ENCODE peak calls at places on chromosomes 11 and 22, in six cellular contexts. T is GM13976, X is thoracic aorta, U is heart right ventricle, A is A549, B is brain microvascular endothelial cell. L is an unnamed sample.

GRCh38 chr11:2881076-2881973 is 4.2 kb downstream of the CDKN1C start:
- DNase-seq in X (no peak), T (no peak), A (no peak), U (no peak), B (no peak), L (no peak)

GRCh38 chr22:37054600-37055365 is 3.2 kb downstream of the KCTD17 start:
- DNase-seq in X (no peak), B (no peak), U (no peak), A (no peak), T (no peak), L (no peak)

GRCh38 chr11:2788751-2789140 is 89.0 kb upstream of the KCNQ1OT1 start:
- DNase-seq in T (no peak), B (no peak), U (no peak), X (no peak), A (no peak), L (peak; percentile 72)

GRCh38 chr11:74388678-74389327 is 9.4 kb downstream of the PGM2L1 start:
- DNase-seq in A (peak; percentile 45), B (peak; percentile 17), U (no peak), X (peak; percentile 19), T (peak; percentile 63), L (no peak)

GRCh38 chr11:71342951-71343827 is 90.8 kb upstream of the SHANK2 start:
- DNase-seq in B (peak; percentile 6), U (no peak), A (peak; percentile 60), X (no peak), T (peak; percentile 76), L (no peak)

GRCh38 chr11:115916596-115916995 is 412.4 kb upstream of the CADM1 start:
- DNase-seq in B (no peak), T (no peak), U (no peak), X (no peak), A (no peak), L (no peak)

GRCh38 chr11:103486609-103487008 is 377.4 kb downstream of the DYNC2H1 start:
- DNase-seq in T (no peak), X (no peak), A (no peak), U (no peak), B (no peak), L (no peak)

GRCh38 chr11:94153320-94153719 is 24.7 kb downstream of the PANX1 start:
- DNase-seq in B (no peak), T (no peak), X (no peak), U (no peak), A (no peak), L (no peak)

GRCh38 chr11:97269527-97269926 is 879.7 kb downstream of the JRKL start:
- DNase-seq in U (no peak), X (no peak), B (no peak), T (no peak), A (peak; percentile 3), L (no peak)

GRCh38 chr11:45501277-45501979 is 164.0 kb downstream of the CHST1 start:
- DNase-seq in A (no peak), B (no peak), U (no peak), T (no peak), X (no peak), L (no peak)

GRCh38 chr11:63839508-63840355 is 822 bp downstream of the MARK2 start:
- DNase-seq in U (peak; percentile 34), T (peak; percentile 23), B (no peak), X (no peak), A (no peak), L (no peak)

GRCh38 chr11:77074205-77074604 is 7.4 kb downstream of the CAPN5 start:
- DNase-seq in A (no peak), B (no peak), X (no peak), T (no peak), U (no peak), L (no peak)
- TF ChIP-seq CTCF in A (no peak), B (no peak), X (no peak), T (no peak), U (no peak), L (no peak)

DNA sequence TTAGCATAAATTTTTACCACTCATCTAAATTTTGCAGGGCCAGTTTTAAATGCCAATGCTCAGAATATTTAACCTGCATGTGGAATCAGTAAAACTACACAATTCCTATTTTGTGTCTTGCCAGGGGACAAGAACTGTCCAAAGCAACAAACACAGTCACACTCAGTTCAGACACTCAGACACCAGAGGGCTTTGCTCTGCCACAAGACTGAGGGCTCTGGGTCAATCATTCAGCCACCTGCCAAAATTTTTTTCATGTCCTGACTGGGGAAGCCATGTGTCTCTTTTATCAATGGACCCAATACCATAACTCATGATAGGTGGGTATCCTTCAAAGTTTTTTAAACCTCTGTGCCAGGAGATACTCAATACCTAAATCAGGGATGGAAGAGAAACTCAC is 304.0 kb upstream of the ANO3 start:
- DNase-seq in B (no peak), U (no peak), X (no peak), T (no peak), A (no peak), L (no peak)
- TF ChIP-seq CTCF in B (no peak), U (no peak), X (no peak), T (no peak), A (no peak), L (no peak)

GRCh38 chr11:126943319-126943718 is 57.3 kb downstream of the KIRREL3 start:
- DNase-seq in T (no peak), U (no peak), A (no peak), X (no peak), B (no peak), L (no peak)
- TF ChIP-seq CTCF in T (no peak), U (no peak), A (no peak), X (no peak), B (no peak), L (no peak)

DNA sequence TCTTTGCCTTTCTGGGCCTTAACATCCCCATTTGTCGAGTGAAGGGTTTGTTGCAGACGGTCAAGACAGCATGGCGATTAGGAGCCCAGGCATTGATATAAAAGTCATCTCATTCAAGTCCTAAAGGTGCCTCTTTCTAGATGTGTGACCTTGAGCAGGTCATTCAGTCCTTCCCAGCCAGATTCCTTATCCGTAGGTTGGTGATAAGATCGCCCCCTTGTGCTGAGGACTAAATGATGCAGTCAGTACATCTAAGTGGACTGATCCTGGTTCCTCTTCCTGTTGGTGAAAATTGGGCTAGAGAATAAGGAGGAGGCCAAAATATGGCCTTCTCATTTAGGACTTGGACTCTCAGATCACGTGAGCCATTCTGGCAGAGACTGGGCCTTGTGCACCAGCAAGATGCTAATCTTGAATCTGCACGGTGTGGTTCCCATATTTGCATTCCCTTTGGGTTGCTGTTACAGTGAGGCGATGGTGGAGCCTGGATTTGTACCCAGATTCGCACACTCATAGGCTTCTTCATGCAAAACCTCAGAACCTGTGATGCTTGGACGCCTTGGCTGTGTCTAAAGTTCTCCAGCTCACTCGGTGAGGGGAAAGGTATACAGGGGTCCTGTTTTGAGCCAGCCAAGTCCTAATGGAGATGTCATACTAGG is 156.8 kb downstream of the MYO18B start:
- DNase-seq in B (no peak), U (no peak), A (peak; percentile 14), T (peak; percentile 17), X (no peak), L (no peak)
- TF ChIP-seq CTCF in B (no peak), U (peak; percentile 23), A (no peak), T (no peak), X (no peak), L (no peak)

DNA sequence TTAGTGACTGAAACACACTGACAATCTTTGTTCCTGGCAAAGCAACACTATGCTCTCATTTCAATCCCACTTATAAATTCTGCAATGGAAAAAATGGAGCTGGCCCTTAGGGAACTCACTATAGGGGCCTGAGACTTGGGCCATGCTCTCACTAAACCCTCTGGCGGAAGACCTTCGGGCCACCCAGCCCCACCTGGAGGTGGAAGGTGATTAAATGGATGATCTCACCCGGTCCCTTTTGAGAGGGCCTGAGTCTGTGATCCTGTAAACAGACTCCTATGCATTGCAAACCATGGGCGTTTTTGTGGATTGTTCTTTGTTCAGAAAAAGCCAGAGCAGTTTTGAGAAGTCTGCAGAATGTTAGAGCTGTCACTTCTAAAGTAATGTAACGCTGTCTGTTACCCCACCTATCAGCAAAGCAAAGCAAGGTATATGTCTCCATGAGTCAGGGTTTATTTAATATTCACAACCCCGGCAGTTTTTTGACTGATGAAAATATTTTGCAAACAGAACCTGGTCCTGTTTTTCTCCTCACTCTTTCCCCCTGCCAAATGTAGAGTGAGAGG is 17.1 kb upstream of the CDON start:
- DNase-seq in U (no peak), T (no peak), B (no peak), X (no peak), A (no peak), L (no peak)
- TF ChIP-seq CTCF in U (no peak), T (no peak), B (no peak), X (no peak), A (no peak), L (no peak)

GRCh38 chr22:41597635-41597953 is 8.0 kb upstream of the PMM1 start:
- DNase-seq in X (no peak), T (no peak), B (no peak), U (no peak), A (no peak), L (no peak)
- TF ChIP-seq CTCF in X (no peak), T (no peak), B (no peak), U (no peak), A (no peak), L (peak; percentile 59)

GRCh38 chr22:19718255-19719054 is 4.2 kb downstream of the SEPTIN5 start:
- DNase-seq in T (no peak), U (no peak), B (no peak), A (no peak), X (no peak), L (no peak)
- TF ChIP-seq CTCF in T (no peak), U (peak; percentile 2), B (no peak), A (peak; percentile 27), X (no peak), L (no peak)